ENCODE peak calls at places on chromosomes 1 and 21, in five cellular contexts. One of them, this sample, is unnamed.

GRCh38 chr1:119040906-119041305 is 52.8 kb upstream of the TBX15 start:
- DNase-seq in heart left ventricle: peak
- DNase-seq in thoracic aorta: no peak
- DNase-seq in neural crest cell: no peak
- DNase-seq in MCF 10A: peak
- DNase-seq in this sample: no peak

GRCh38 chr1:8862528-8862927 is 16.0 kb downstream of the ENO1 start:
- DNase-seq in heart left ventricle: no peak
- DNase-seq in thoracic aorta: no peak
- DNase-seq in neural crest cell: peak
- DNase-seq in MCF 10A: no peak
- DNase-seq in this sample: no peak

GRCh38 chr1:3690282-3691065 is 38.2 kb downstream of the TP73 start:
- DNase-seq in heart left ventricle: no peak
- DNase-seq in thoracic aorta: no peak
- DNase-seq in neural crest cell: no peak
- DNase-seq in MCF 10A: peak
- DNase-seq in this sample: no peak

GRCh38 chr21:30329203-30329868 is 8.2 kb downstream of the KRTAP27-1 start:
- DNase-seq in heart left ventricle: no peak
- DNase-seq in thoracic aorta: no peak
- DNase-seq in neural crest cell: no peak
- DNase-seq in MCF 10A: peak
- DNase-seq in this sample: no peak

GRCh38 chr1:53696578-53696977 is 42.4 kb downstream of the GLIS1 start:
- DNase-seq in heart left ventricle: no peak
- DNase-seq in thoracic aorta: no peak
- DNase-seq in neural crest cell: no peak
- DNase-seq in MCF 10A: no peak
- DNase-seq in this sample: no peak

GRCh38 chr1:94463765-94464330 is 45.7 kb downstream of the ABCD3 start:
- DNase-seq in heart left ventricle: no peak
- DNase-seq in thoracic aorta: no peak
- DNase-seq in neural crest cell: no peak
- DNase-seq in MCF 10A: peak
- DNase-seq in this sample: no peak

GRCh38 chr1:65457868-65458267 is 37.4 kb downstream of the LEPR start:
- DNase-seq in heart left ventricle: no peak
- DNase-seq in thoracic aorta: no peak
- DNase-seq in neural crest cell: no peak
- DNase-seq in MCF 10A: no peak
- DNase-seq in this sample: no peak

GRCh38 chr1:27527223-27527856 is 37.4 kb upstream of the WASF2 start:
- DNase-seq in heart left ventricle: peak
- DNase-seq in thoracic aorta: no peak
- DNase-seq in neural crest cell: peak
- DNase-seq in MCF 10A: no peak
- DNase-seq in this sample: peak

GRCh38 chr1:159957824-159958268 is 3.8 kb upstream of the SLAMF9 start:
- DNase-seq in heart left ventricle: no peak
- DNase-seq in thoracic aorta: no peak
- DNase-seq in neural crest cell: no peak
- DNase-seq in MCF 10A: no peak
- DNase-seq in this sample: no peak

GRCh38 chr1:107195476-107195875 is 54.6 kb downstream of the NTNG1 start:
- DNase-seq in heart left ventricle: no peak
- DNase-seq in thoracic aorta: no peak
- DNase-seq in neural crest cell: no peak
- DNase-seq in MCF 10A: no peak
- DNase-seq in this sample: no peak

GRCh38 chr1:34606504-34606903 is 148.3 kb upstream of the GJB5 start:
- DNase-seq in heart left ventricle: no peak
- DNase-seq in thoracic aorta: no peak
- DNase-seq in neural crest cell: no peak
- DNase-seq in MCF 10A: no peak
- DNase-seq in this sample: no peak

GRCh38 chr1:236159704-236160539 is 17.6 kb downstream of the GPR137B start:
- DNase-seq in heart left ventricle: no peak
- DNase-seq in thoracic aorta: no peak
- DNase-seq in neural crest cell: no peak
- DNase-seq in MCF 10A: no peak
- DNase-seq in this sample: no peak

GRCh38 chr1:71668059-71668458 is 587.2 kb upstream of the ZRANB2 start:
- DNase-seq in heart left ventricle: no peak
- DNase-seq in thoracic aorta: no peak
- DNase-seq in neural crest cell: no peak
- DNase-seq in MCF 10A: no peak
- DNase-seq in this sample: no peak

GRCh38 chr1:52056937-52057231 is 789 bp downstream of the BTF3L4 start:
- DNase-seq in heart left ventricle: no peak
- DNase-seq in thoracic aorta: no peak
- DNase-seq in neural crest cell: no peak
- DNase-seq in MCF 10A: no peak
- DNase-seq in this sample: no peak

GRCh38 chr1:154752273-154753030 is 117.6 kb downstream of the KCNN3 start:
- DNase-seq in heart left ventricle: no peak
- DNase-seq in thoracic aorta: no peak
- DNase-seq in neural crest cell: no peak
- DNase-seq in MCF 10A: peak
- DNase-seq in this sample: no peak
- TF ChIP-seq CTCF in heart left ventricle: no peak
- TF ChIP-seq CTCF in thoracic aorta: no peak
- TF ChIP-seq CTCF in neural crest cell: peak
- TF ChIP-seq CTCF in MCF 10A: no peak
- TF ChIP-seq CTCF in this sample: peak

GRCh38 chr21:39669485-39669884 is 56.7 kb downstream of the B3GALT5 start:
- DNase-seq in heart left ventricle: no peak
- DNase-seq in thoracic aorta: no peak
- DNase-seq in neural crest cell: no peak
- DNase-seq in MCF 10A: no peak
- DNase-seq in this sample: no peak

GRCh38 chr21:39669976-39670671 is 57.4 kb downstream of the B3GALT5 start:
- DNase-seq in heart left ventricle: no peak
- DNase-seq in thoracic aorta: no peak
- DNase-seq in neural crest cell: no peak
- DNase-seq in MCF 10A: no peak
- DNase-seq in this sample: no peak

GRCh38 chr21:39666681-39667315 is 54.1 kb downstream of the B3GALT5 start:
- DNase-seq in heart left ventricle: no peak
- DNase-seq in thoracic aorta: no peak
- DNase-seq in neural crest cell: no peak
- DNase-seq in MCF 10A: no peak
- DNase-seq in this sample: no peak

GRCh38 chr21:39667353-39667891 is 54.7 kb downstream of the B3GALT5 start:
- DNase-seq in heart left ventricle: no peak
- DNase-seq in thoracic aorta: no peak
- DNase-seq in neural crest cell: no peak
- DNase-seq in MCF 10A: no peak
- DNase-seq in this sample: no peak

GRCh38 chr21:39668369-39668768 is 55.6 kb downstream of the B3GALT5 start:
- DNase-seq in heart left ventricle: no peak
- DNase-seq in thoracic aorta: no peak
- DNase-seq in neural crest cell: no peak
- DNase-seq in MCF 10A: no peak
- DNase-seq in this sample: no peak
- TF ChIP-seq CTCF in heart left ventricle: no peak
- TF ChIP-seq CTCF in thoracic aorta: no peak
- TF ChIP-seq CTCF in neural crest cell: no peak
- TF ChIP-seq CTCF in MCF 10A: no peak
- TF ChIP-seq CTCF in this sample: no peak

GRCh38 chr1:23667411-23667810 is 24.2 kb upstream of the RPL11 start:
- DNase-seq in heart left ventricle: no peak
- DNase-seq in thoracic aorta: no peak
- DNase-seq in neural crest cell: no peak
- DNase-seq in MCF 10A: no peak
- DNase-seq in this sample: no peak

GRCh38 chr1:23661887-23662286 is 29.7 kb upstream of the RPL11 start:
- DNase-seq in heart left ventricle: no peak
- DNase-seq in thoracic aorta: no peak
- DNase-seq in neural crest cell: no peak
- DNase-seq in MCF 10A: peak
- DNase-seq in this sample: no peak

GRCh38 chr1:23670709-23671108 is 20.9 kb upstream of the RPL11 start:
- DNase-seq in heart left ventricle: no peak
- DNase-seq in thoracic aorta: no peak
- DNase-seq in neural crest cell: no peak
- DNase-seq in MCF 10A: no peak
- DNase-seq in this sample: no peak

GRCh38 chr1:23660671-23661070 is 30.9 kb upstream of the RPL11 start:
- DNase-seq in heart left ventricle: no peak
- DNase-seq in thoracic aorta: no peak
- DNase-seq in neural crest cell: no peak
- DNase-seq in MCF 10A: no peak
- DNase-seq in this sample: no peak

DNA sequence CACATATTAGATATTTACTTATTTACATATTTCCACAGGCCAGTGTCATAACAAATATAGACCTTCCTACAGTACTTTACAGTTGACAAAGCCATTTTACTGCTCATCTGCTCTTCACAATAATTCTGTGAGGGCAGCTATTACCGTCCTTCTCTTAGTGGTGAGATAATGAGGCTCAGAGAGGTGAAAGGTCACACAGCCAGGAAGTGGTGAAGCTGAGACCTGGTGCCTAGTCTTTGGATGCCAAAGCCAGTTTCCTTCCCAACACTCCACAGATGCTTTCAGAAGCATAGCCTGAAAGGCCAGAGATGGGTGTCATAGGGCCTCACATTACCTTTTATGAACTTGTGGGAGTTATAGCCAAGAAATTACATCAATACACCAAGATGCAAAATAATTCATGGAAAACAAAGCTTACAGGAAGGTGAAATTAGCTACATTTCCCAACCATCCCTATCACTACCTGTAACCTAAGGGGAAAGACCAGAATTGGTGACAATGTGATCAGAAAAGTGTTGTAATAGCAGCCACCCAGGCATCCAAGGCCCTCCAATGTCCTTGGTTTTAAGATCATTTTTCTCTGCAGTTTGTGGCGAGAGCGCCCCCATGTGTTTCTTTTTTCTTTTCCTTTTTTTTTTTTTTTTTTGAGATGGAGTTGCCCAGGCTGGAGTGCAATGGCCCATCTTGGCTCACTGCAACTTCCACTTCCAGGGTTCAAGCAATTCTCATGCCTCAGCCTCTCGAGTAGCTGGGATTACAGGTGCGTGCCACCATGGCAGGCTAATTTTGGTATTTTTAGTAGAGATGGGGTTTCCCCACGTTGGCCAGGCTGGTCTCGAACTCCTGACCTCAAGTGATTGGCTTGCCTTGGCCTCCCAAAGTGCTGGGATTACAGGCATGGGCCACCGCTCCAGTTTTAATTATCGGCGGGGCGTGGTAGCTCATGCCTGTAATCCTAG is 26.5 kb upstream of the RPL11 start:
- DNase-seq in heart left ventricle: no peak
- DNase-seq in thoracic aorta: no peak
- DNase-seq in neural crest cell: no peak
- DNase-seq in MCF 10A: peak
- DNase-seq in this sample: no peak
- TF ChIP-seq CTCF in heart left ventricle: peak
- TF ChIP-seq CTCF in thoracic aorta: no peak
- TF ChIP-seq CTCF in neural crest cell: peak
- TF ChIP-seq CTCF in MCF 10A: peak
- TF ChIP-seq CTCF in this sample: peak

DNA sequence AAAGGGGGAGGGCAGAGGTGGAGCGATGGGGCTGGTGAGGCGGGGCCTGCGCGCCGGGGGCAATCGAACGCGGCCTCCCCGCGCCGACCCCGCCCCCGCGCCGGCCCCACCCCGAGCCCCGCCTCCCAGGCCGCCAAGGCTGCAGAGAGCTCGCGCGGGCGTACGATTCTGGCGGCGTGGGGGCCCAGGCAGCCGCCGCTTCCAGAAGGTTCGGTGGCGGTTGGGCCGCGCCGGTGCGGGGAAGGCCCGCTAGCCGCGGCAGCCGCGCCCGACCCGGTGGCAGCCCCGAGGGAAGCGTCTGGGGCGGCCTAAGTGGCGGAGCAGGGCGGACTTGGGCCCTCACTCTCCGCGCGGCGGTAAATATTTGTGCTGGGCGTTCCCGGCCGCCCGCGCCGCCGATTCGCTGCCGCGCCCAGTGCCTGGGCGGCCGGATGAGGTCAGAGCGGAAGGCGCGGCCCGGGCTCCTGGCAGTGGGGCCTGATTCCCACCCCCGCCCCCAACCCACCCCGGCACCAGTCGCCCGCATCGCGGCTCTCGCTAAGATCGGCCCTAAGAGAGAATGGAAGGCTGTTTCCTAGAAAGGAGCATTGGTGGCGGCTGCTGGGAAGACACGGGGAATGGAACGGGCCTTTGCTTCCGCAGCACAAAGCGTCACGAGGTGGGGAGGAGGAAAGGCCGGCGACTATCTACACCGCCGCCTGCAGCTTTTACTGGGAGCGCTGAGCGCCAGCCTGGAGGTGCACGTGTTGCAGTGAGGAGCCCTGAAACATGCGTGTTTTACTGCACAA is at the start of gene ACOT7:
- DNase-seq in heart left ventricle: peak
- DNase-seq in thoracic aorta: peak
- DNase-seq in neural crest cell: peak
- DNase-seq in MCF 10A: peak
- DNase-seq in this sample: peak
- TF ChIP-seq CTCF in heart left ventricle: peak
- TF ChIP-seq CTCF in thoracic aorta: no peak
- TF ChIP-seq CTCF in neural crest cell: peak
- TF ChIP-seq CTCF in MCF 10A: peak
- TF ChIP-seq CTCF in this sample: no peak